ENCODE peak calls at places on chromosomes 7 and 10, in eight cellular contexts. W is T-helper 9 cell; T is central memory CD4-positive, alpha-beta T cell; F is testis; C is IMR-90; Q is stimulated activated CD8-positive, alpha-beta memory T cell treated with anti-CD3 and anti-CD28 coated beads, Interleukin-4, amount 100 ng/mL, for 4 hours; G is renal cortical epithelial cell; D is CD8-positive, alpha-beta T cell. K is an unnamed sample.

GRCh38 chr7:97298561-97298960 is 181.1 kb downstream of the SDHAF3 start:
- DNase-seq in W (no peak), T (no peak), F (no peak), C (no peak), Q (no peak), G (peak), D (no peak), K (no peak)

GRCh38 chr7:91959023-91959422 is 18.4 kb downstream of the AKAP9 start:
- DNase-seq in W (no peak), T (no peak), F (no peak), C (no peak), Q (no peak), G (no peak), D (no peak), K (no peak)

GRCh38 chr10:57336339-57336738 is 931.4 kb downstream of the IPMK start:
- DNase-seq in W (no peak), T (no peak), F (peak), C (no peak), Q (no peak), G (peak), D (no peak), K (no peak)

GRCh38 chr10:62177111-62177510 is 91.5 kb downstream of the RTKN2 start:
- DNase-seq in W (no peak), T (no peak), F (no peak), C (no peak), Q (no peak), G (no peak), D (no peak), K (no peak)

GRCh38 chr10:129136866-129137415 is 330.1 kb upstream of the MGMT start:
- DNase-seq in W (no peak), T (no peak), F (no peak), C (no peak), Q (no peak), G (no peak), D (no peak), K (no peak)

GRCh38 chr10:74072503-74072902 is 74.6 kb downstream of the VCL start:
- DNase-seq in W (no peak), T (no peak), F (no peak), C (peak), Q (no peak), G (peak), D (no peak), K (no peak)

GRCh38 chr10:17354781-17355180 is 99.6 kb downstream of the ST8SIA6 start:
- DNase-seq in W (no peak), T (no peak), F (no peak), C (no peak), Q (no peak), G (peak), D (no peak), K (no peak)

GRCh38 chr7:2198760-2199159 is 34.0 kb downstream of the MAD1L1 start:
- DNase-seq in W (no peak), T (no peak), F (no peak), C (no peak), Q (no peak), G (no peak), D (no peak), K (no peak)

GRCh38 chr7:104826140-104826539 is 187.9 kb upstream of the KMT2E start:
- DNase-seq in W (no peak), T (no peak), F (no peak), C (no peak), Q (no peak), G (no peak), D (no peak), K (no peak)

GRCh38 chr10:70376436-70377378 is 5.7 kb downstream of the LRRC20 start:
- DNase-seq in W (no peak), T (no peak), F (no peak), C (no peak), Q (no peak), G (peak), D (no peak), K (no peak)

GRCh38 chr10:68871105-68871711 is 29.9 kb upstream of the DDX50 start:
- DNase-seq in W (no peak), T (no peak), F (peak), C (peak), Q (no peak), G (peak), D (no peak), K (no peak)

GRCh38 chr10:75197906-75198305 is 12.7 kb upstream of the VDAC2 start:
- DNase-seq in W (no peak), T (no peak), F (peak), C (no peak), Q (no peak), G (no peak), D (no peak), K (no peak)

GRCh38 chr10:5685764-5686240 is 1.2 kb downstream of the TASOR2 start:
- DNase-seq in W (no peak), T (no peak), F (no peak), C (peak), Q (no peak), G (peak), D (no peak), K (peak)

GRCh38 chr10:49550563-49550962 is 11.6 kb upstream of the ERCC6 start:
- DNase-seq in W (no peak), T (no peak), F (no peak), C (peak), Q (no peak), G (peak), D (no peak), K (no peak)

GRCh38 chr10:71314028-71314693 is 4.9 kb upstream of the SLC29A3 start:
- DNase-seq in W (peak), T (peak), F (peak), C (peak), Q (peak), G (no peak), D (peak), K (peak)

GRCh38 chr7:103951311-103951710 is 38.1 kb downstream of the RELN start:
- DNase-seq in W (no peak), T (no peak), F (no peak), C (no peak), Q (no peak), G (peak), D (no peak), K (no peak)

GRCh38 chr10:95517536-95518454 is 43.4 kb downstream of the SORBS1 start:
- DNase-seq in W (no peak), T (no peak), F (no peak), C (peak), Q (no peak), G (peak), D (no peak), K (no peak)

GRCh38 chr10:70756710-70757360 is 28.3 kb downstream of the TBATA start:
- DNase-seq in W (no peak), T (no peak), F (no peak), C (peak), Q (no peak), G (peak), D (no peak), K (no peak)

GRCh38 chr7:151875862-151876111 is 1.1 kb downstream of the PRKAG2 start:
- DNase-seq in W (peak), T (no peak), F (no peak), C (no peak), Q (no peak), G (no peak), D (no peak), K (no peak)

GRCh38 chr10:80497187-80498038 is 40.3 kb upstream of the SH2D4B start:
- DNase-seq in W (no peak), T (no peak), F (no peak), C (peak), Q (no peak), G (no peak), D (no peak), K (no peak)

GRCh38 chr10:48365668-48366067 is 59.2 kb downstream of the MAPK8 start:
- DNase-seq in W (no peak), T (no peak), F (no peak), C (peak), Q (no peak), G (no peak), D (no peak), K (no peak)

K was measured in NAMALWA.